ENCODE peak calls at places on chromosomes 16 and 17, in ten cellular contexts. Y is C1 segment of cervical spinal cord; J is anterior cingulate cortex; M is small intestine; F is A549; G is NCI-H1694; T is AG09319; X is DND-41; H is HAP-1; R is CD4-positive, CD25-positive, alpha-beta regulatory T cell. N is an unnamed sample.

GRCh38 chr17:78318407-78318806 is 41.5 kb downstream of the SOCS3 start:
- DNase-seq in G (no peak), M (no peak), J (no peak), R (no peak), F (no peak), Y (no peak), H (no peak), X (no peak), T (no peak), N (no peak)

GRCh38 chr16:17271687-17272086 is 199.1 kb downstream of the XYLT1 start:
- DNase-seq in T (no peak), M (no peak), J (peak), R (no peak), H (no peak), X (no peak), G (no peak), F (no peak), Y (no peak), N (no peak)

GRCh38 chr16:58219432-58219831 is 21.5 kb upstream of the CSNK2A2 start:
- DNase-seq in R (no peak), H (no peak), Y (no peak), J (no peak), X (no peak), M (no peak), T (no peak), F (no peak), G (no peak), N (no peak)

GRCh38 chr16:88478115-88478514 is 25.0 kb downstream of the ZFPM1 start:
- DNase-seq in H (no peak), M (no peak), J (no peak), X (peak), T (no peak), R (peak), F (no peak), Y (no peak), G (no peak), N (no peak)

GRCh38 chr16:58187657-58188430 is 10.1 kb downstream of the CSNK2A2 start:
- DNase-seq in G (no peak), X (no peak), H (no peak), M (no peak), R (no peak), J (no peak), F (no peak), T (no peak), Y (no peak), N (no peak)

GRCh38 chr17:68195667-68196393 is 52.0 kb upstream of the AMZ2 start:
- DNase-seq in Y (no peak), T (no peak), G (no peak), H (peak), M (no peak), J (no peak), F (no peak), X (no peak), R (no peak), N (no peak)

GRCh38 chr17:81920612-81921530 is 2.9 kb upstream of the SIRT7 start:
- DNase-seq in R (no peak), T (no peak), M (peak), H (no peak), J (no peak), G (no peak), Y (no peak), X (no peak), F (no peak), N (no peak)

GRCh38 chr17:8675306-8675705 is 44.8 kb upstream of the MYH10 start:
- DNase-seq in X (no peak), H (no peak), T (no peak), J (no peak), G (no peak), F (no peak), M (no peak), Y (no peak), R (no peak), N (no peak)

GRCh38 chr16:52309761-52310416 is 237.1 kb downstream of the TOX3 start:
- DNase-seq in G (no peak), H (no peak), Y (no peak), M (no peak), R (no peak), F (no peak), J (no peak), X (no peak), T (no peak), N (no peak)

GRCh38 chr17:48647103-48647963 is 21.2 kb upstream of the HOXB9 start:
- DNase-seq in X (no peak), G (no peak), R (no peak), Y (no peak), F (peak), H (peak), T (no peak), J (no peak), M (peak), N (no peak)

GRCh38 chr16:27230562-27230991 is 27.3 kb downstream of the KDM8 start:
- DNase-seq in T (no peak), F (no peak), M (peak), Y (no peak), G (no peak), R (peak), J (no peak), X (peak), H (no peak), N (no peak)

GRCh38 chr17:80203448-80204092 is 16.6 kb downstream of the SGSH start:
- DNase-seq in G (no peak), H (no peak), F (no peak), M (no peak), J (no peak), X (no peak), T (no peak), Y (no peak), R (no peak), N (no peak)